ENCODE peak calls at places on chromosome 21, in five cellular contexts. L is heart left ventricle, U is fibroblast of the conjunctiva, X is T follicular helper cell, Z is NCI-H226. J is an unnamed sample.

GRCh38 chr21:46509760-46510159 is 51.1 kb downstream of the DIP2A start:
- DNase-seq in L (no peak), U (peak), X (no peak), Z (no peak), J (peak)

GRCh38 chr21:23162213-23162946 is 2164.2 kb downstream of the NCAM2 start:
- DNase-seq in L (no peak), U (no peak), X (no peak), Z (peak), J (peak)

GRCh38 chr21:43718872-43719747 is at the start of gene PDXK:
- DNase-seq in L (peak), U (no peak), X (peak), Z (peak), J (no peak)

GRCh38 chr21:31213787-31214186 is 130.3 kb downstream of the TIAM1 start:
- DNase-seq in L (no peak), U (no peak), X (no peak), Z (no peak), J (no peak)

GRCh38 chr21:46098303-46099141 is 610 bp downstream of the COL6A2 start:
- DNase-seq in L (peak), U (no peak), X (no peak), Z (no peak), J (no peak)

GRCh38 chr21:31892686-31893085 is 19.9 kb downstream of the HUNK start:
- DNase-seq in L (no peak), U (no peak), X (no peak), Z (no peak), J (no peak)

GRCh38 chr21:35346697-35347096 is 297.6 kb upstream of the RUNX1 start:
- DNase-seq in L (no peak), U (no peak), X (no peak), Z (no peak), J (no peak)

GRCh38 chr21:46517361-46517760 is 58.7 kb downstream of the DIP2A start:
- DNase-seq in L (peak), U (no peak), X (no peak), Z (no peak), J (no peak)

GRCh38 chr21:44958471-44959191 is 18.8 kb downstream of the SLX9 start:
- DNase-seq in L (peak), U (peak), X (no peak), Z (peak), J (no peak)

GRCh38 chr21:37149411-37149810 is 76.4 kb downstream of the TTC3 start:
- DNase-seq in L (no peak), U (peak), X (no peak), Z (peak), J (no peak)

GRCh38 chr21:36854391-36854790 is 112.1 kb downstream of the HLCS start:
- DNase-seq in L (peak), U (peak), X (no peak), Z (no peak), J (no peak)

GRCh38 chr21:29904359-29905282 is 35.2 kb downstream of the GRIK1 start:
- DNase-seq in L (no peak), U (peak), X (no peak), Z (no peak), J (peak)

GRCh38 chr21:28480091-28480869 is 512.4 kb downstream of the LTN1 start:
- DNase-seq in L (no peak), U (peak), X (no peak), Z (no peak), J (no peak)

GRCh38 chr21:32747396-32747795 is 19.6 kb upstream of the SYNJ1 start:
- DNase-seq in L (no peak), U (no peak), X (no peak), Z (no peak), J (no peak)

GRCh38 chr21:16033193-16033592 is 303.4 kb downstream of the USP25 start:
- DNase-seq in L (no peak), U (no peak), X (no peak), Z (no peak), J (no peak)

GRCh38 chr21:32771134-32771523 is 426 bp downstream of the PAXBP1 start:
- DNase-seq in L (peak), U (peak), X (peak), Z (peak), J (no peak)

GRCh38 chr21:35940074-35940927 is 120.0 kb downstream of the SETD4 start:
- DNase-seq in L (peak), U (peak), X (no peak), Z (peak), J (peak)

GRCh38 chr21:25735895-25736597 is 1.3 kb downstream of the GABPA start:
- DNase-seq in L (no peak), U (no peak), X (no peak), Z (no peak), J (peak)

GRCh38 chr21:34926784-34927548 is 122.1 kb downstream of the RUNX1 start:
- DNase-seq in L (no peak), U (no peak), X (no peak), Z (no peak), J (no peak)

GRCh38 chr21:42156690-42157605 is 62.0 kb upstream of the ABCG1 start:
- DNase-seq in L (no peak), U (no peak), X (no peak), Z (no peak), J (no peak)

GRCh38 chr21:42227909-42228708 is 9.2 kb downstream of the ABCG1 start:
- DNase-seq in L (peak), U (peak), X (peak), Z (peak), J (peak)

GRCh38 chr21:38474124-38474523 is 24.2 kb downstream of the ERG start:
- DNase-seq in L (no peak), U (no peak), X (no peak), Z (no peak), J (no peak)

GRCh38 chr21:37225440-37225839 is 41.7 kb downstream of the VPS26C start:
- DNase-seq in L (no peak), U (no peak), X (no peak), Z (no peak), J (no peak)